ENCODE peak calls at places on chromosomes 1 and 21, in six cellular contexts. X, V, L, G, T and A are unnamed samples.
A peak's percentile ranks its signal among the peaks of the same experiment; 100 is the strongest.

GRCh38 chr1:206706298-206706791 is 21.6 kb downstream of the MAPKAPK2 start:
- DNase-seq in G (peak; percentile 50), L (peak; percentile 39), X (peak; percentile 82), V (no peak), T (peak; percentile 40), A (no peak)

GRCh38 chr1:247576514-247576913 is 11.6 kb upstream of the OR2G2 start:
- DNase-seq in V (peak; percentile 7), G (peak; percentile 16), X (no peak), T (no peak), L (no peak), A (peak; percentile 12)

GRCh38 chr21:45386728-45387371 is 18.1 kb upstream of the COL18A1 start:
- DNase-seq in V (peak; percentile 56), L (peak; percentile 78), G (no peak), X (peak; percentile 82), T (peak; percentile 69), A (peak; percentile 30)

GRCh38 chr1:21099869-21100131 is 76.9 kb downstream of the EIF4G3 start:
- DNase-seq in V (no peak), T (no peak), X (no peak), G (no peak), L (no peak), A (no peak)

GRCh38 chr1:169472759-169473158 is 13.0 kb downstream of the SLC19A2 start:
- DNase-seq in L (no peak), G (no peak), V (no peak), T (no peak), X (no peak), A (no peak)

GRCh38 chr1:95733031-95733430 is 499.0 kb downstream of the RWDD3 start:
- DNase-seq in L (no peak), G (no peak), V (no peak), X (no peak), T (no peak), A (no peak)

GRCh38 chr21:39033878-39034589 is 149.2 kb downstream of the PSMG1 start:
- DNase-seq in T (peak; percentile 67), X (peak; percentile 68), V (no peak), G (no peak), L (peak; percentile 12), A (peak; percentile 69)

GRCh38 chr1:101366513-101367215 is 129.8 kb downstream of the S1PR1 start:
- DNase-seq in X (no peak), T (no peak), V (peak; percentile 11), G (no peak), L (peak; percentile 23), A (no peak)

GRCh38 chr1:15115542-15116330 is 37.8 kb upstream of the TMEM51 start:
- DNase-seq in X (no peak), G (no peak), T (no peak), L (peak; percentile 77), V (no peak), A (no peak)

GRCh38 chr1:89607888-89608626 is 24.9 kb upstream of the LRRC8C start:
- DNase-seq in L (peak; percentile 62), V (peak; percentile 61), X (no peak), G (no peak), T (no peak), A (no peak)

GRCh38 chr21:27812279-27812678 is 845.4 kb upstream of the ADAMTS5 start:
- DNase-seq in V (peak; percentile 42), L (no peak), G (no peak), X (no peak), T (no peak), A (no peak)

GRCh38 chr21:37699024-37699770 is 217.1 kb downstream of the KCNJ6 start:
- DNase-seq in X (no peak), V (no peak), T (peak; percentile 28), L (no peak), G (no peak), A (no peak)

GRCh38 chr1:107076846-107077245 is 20.4 kb downstream of the PRMT6 start:
- DNase-seq in L (no peak), X (no peak), T (no peak), G (peak; percentile 72), V (peak; percentile 94), A (no peak)

GRCh38 chr1:12095822-12096263 is 32.7 kb downstream of the TNFRSF8 start:
- DNase-seq in G (peak; percentile 64), T (no peak), X (no peak), L (no peak), V (peak; percentile 11), A (no peak)

GRCh38 chr1:225426395-225427248 is 1.2 kb downstream of the LBR start:
- DNase-seq in X (peak; percentile 78), T (peak; percentile 55), V (peak; percentile 48), L (no peak), G (peak; percentile 51), A (peak; percentile 27)

GRCh38 chr1:224544276-224544675 is 71.8 kb upstream of the CNIH3 start:
- DNase-seq in G (no peak), L (no peak), T (no peak), V (no peak), X (no peak), A (no peak)

DNA sequence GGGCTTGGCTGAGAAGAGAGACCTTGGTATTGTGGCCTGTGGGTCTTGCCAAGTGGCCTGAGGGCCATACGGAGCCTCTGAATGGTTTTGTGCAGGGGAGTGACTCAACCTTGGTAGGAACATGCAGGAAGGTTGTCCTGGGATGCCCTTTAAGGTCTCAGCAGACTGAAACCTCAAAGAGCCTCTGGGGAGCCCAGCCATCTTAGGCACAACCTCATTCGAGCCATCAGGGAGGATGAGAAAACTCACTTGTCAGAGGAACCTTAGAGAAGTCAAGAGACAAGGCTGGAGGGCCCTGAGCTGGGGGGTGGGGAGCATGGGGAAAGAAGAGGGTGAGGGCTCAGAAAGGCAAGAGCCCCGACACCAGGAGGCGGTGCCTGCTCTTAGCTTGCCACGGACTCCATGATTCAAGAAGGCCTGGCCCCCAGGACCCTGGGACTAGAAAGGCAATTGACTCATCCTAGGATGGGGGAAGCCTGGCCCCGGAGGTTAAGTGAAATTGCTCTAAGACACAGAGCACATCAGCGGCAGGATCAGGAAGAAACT is 13.0 kb downstream of the IFI6 start:
- DNase-seq in L (peak; percentile 75), X (peak; percentile 69), T (peak; percentile 43), G (peak; percentile 63), V (peak; percentile 86), A (no peak)
- H3K4me3 ChIP-seq in L (peak overlapping the region; percentile 56), X (no peak overlapping the region), T (no peak overlapping the region), G (no peak overlapping the region), V (no peak overlapping the region), A (no peak overlapping the region)

GRCh38 chr1:228139931-228140723 is at the start of gene GUK1:
- DNase-seq in X (peak; percentile 100), G (peak; percentile 100), L (peak; percentile 100), T (peak; percentile 100), V (peak; percentile 100), A (peak; percentile 100)
- H3K36me3 ChIP-seq in X (no peaks in the 10 kb centered on the region), G (no peaks in the 10 kb centered on the region), L (peaks cover 4% of the 10 kb centered on the region), T (no peaks in the 10 kb centered on the region), V (no peaks in the 10 kb centered on the region), A (peaks cover 1% of the 10 kb centered on the region)

DNA sequence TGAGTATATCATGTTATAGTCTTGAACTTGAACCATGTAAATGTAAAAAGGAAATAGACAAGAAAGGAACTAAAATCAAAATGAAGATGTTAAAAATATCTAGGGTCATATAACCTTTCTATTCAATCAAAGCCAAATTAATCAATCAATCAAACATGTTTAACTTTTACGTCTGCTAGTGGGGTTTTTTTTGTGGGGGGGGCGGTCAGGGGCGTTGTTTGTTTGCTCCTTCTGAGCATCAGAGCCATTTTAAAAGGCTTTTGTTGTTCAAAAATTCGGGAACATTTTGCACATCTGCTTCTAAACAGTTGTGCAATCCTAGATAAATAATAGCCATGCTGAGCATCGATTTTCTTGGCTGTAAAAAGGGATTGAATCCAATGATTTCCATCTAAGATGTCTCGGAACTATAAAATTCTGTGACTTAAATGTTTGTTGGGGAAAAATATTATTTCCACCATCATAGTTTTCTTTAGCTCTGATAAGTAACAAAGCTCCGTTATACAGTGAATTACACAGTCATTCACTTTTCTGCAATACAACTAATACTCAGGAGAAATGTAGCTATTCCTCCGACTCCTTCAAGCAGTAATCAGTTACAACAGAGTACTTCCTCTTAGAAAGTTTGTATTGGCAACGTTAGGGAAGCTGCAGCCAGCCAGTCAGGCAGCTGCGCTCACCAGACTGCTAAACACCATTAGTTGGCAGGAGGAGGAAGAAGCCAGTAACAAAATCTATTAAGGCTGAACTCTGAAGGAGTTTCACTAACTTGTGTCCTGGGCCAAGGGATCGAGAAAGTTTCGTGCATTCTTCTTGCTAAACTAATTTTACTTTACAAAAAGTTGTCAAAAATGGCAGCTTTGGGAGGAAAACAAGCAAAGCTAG is 2.1 kb downstream of the SPATA6 start:
- DNase-seq in V (peak; percentile 38), T (peak; percentile 20), X (peak; percentile 80), G (peak; percentile 11), L (peak; percentile 59), A (no peak)
- H3K4me3 ChIP-seq in V (peak overlapping the region; percentile 16), T (no peak overlapping the region), X (peak overlapping the region; percentile 7), G (no peak overlapping the region), L (peak overlapping the region; percentile 81), A (no peak overlapping the region)

GRCh38 chr1:33273402-33273801 is 17.1 kb downstream of the ZNF362 start:
- DNase-seq in V (no peak), X (no peak), L (no peak), T (no peak), G (no peak), A (no peak)
- H3K36me3 ChIP-seq in V (no peaks in the 10 kb centered on the region), X (no peaks in the 10 kb centered on the region), L (peaks cover 12% of the 10 kb centered on the region), T (no peaks in the 10 kb centered on the region), G (no peaks in the 10 kb centered on the region), A (peaks cover 1% of the 10 kb centered on the region)

GRCh38 chr1:9835404-9835757 is 11.6 kb upstream of the CLSTN1 start:
- DNase-seq in T (no peak), X (peak; percentile 64), G (no peak), V (no peak), L (no peak), A (no peak)
- H3K4me3 ChIP-seq in T (no peak overlapping the region), X (no peak overlapping the region), G (no peak overlapping the region), V (peak overlapping the region; percentile 25), L (no peak overlapping the region), A (no peak overlapping the region)

DNA sequence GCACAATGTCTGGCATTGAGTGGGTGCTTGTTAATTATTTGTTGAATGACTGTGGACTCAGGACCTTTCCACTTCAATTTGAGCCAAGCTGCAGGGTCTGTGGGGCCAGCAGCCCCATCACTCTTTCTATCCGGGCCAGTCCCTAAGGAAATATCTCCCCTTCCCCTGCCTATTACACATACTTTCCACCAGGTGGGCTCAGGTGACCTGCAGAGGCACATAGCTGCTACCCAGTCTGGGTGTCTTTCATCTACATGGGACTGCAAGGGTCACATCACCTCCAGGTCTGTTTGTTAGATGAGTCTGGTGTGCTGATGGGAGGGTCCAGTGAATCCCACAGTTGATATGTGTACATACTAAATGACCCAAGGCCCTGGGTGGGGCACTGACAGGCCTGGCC is 59.6 kb upstream of the KDM4A start:
- DNase-seq in V (no peak), T (peak; percentile 28), L (no peak), G (peak; percentile 71), X (no peak), A (peak; percentile 45)
- H3K36me3 ChIP-seq in V (peaks cover 15% of the 10 kb centered on the region), T (no peaks in the 10 kb centered on the region), L (peaks cover 5% of the 10 kb centered on the region), G (peaks cover 5% of the 10 kb centered on the region), X (peaks cover 8% of the 10 kb centered on the region), A (no peaks in the 10 kb centered on the region)

GRCh38 chr1:10866314-10867091 is 70.1 kb upstream of the CASZ1 start:
- DNase-seq in V (no peak), G (peak; percentile 51), T (peak; percentile 63), X (no peak), L (peak; percentile 15), A (peak; percentile 48)
- H3K4me3 ChIP-seq in V (no peak overlapping the region), G (no peak overlapping the region), T (peak overlapping the region; percentile 87), X (peak overlapping the region; percentile 26), L (peak overlapping the region; percentile 63), A (peak overlapping the region; percentile 44)

GRCh38 chr1:230661976-230662375 is 19.7 kb downstream of the COG2 start:
- DNase-seq in V (no peak), T (no peak), G (no peak), X (no peak), L (no peak), A (no peak)
- H3K36me3 ChIP-seq in V (peaks cover 23% of the 10 kb centered on the region), T (no peaks in the 10 kb centered on the region), G (no peaks in the 10 kb centered on the region), X (no peaks in the 10 kb centered on the region), L (peaks cover 38% of the 10 kb centered on the region), A (peaks cover 4% of the 10 kb centered on the region)